ENCODE peak calls at places on chromosome 7, in nine cellular contexts. W is renal cortical epithelial cell; L is GM19239; M is Caco-2; F is iPS DF 19.7; C is AG20443; Y is AG08396; E is stimulated activated CD4-positive, alpha-beta T cell treated with anti-CD3 and anti-CD28 coated beads, Interleukin-1b, Interleukin-23, amount 100 ng/mL, for 1 hour; Q is HTR-8/SVneo. D is an unnamed sample.

GRCh38 chr7:141118809-141119586 is 45.1 kb downstream of the TMEM178B start:
- DNase-seq in W (no peak), M (no peak), C (no peak), Y (no peak), E (no peak), Q (no peak), F (no peak), L (no peak), D (no peak)

GRCh38 chr7:134378562-134378961 is 61.8 kb upstream of the SLC35B4 start:
- DNase-seq in C (no peak), F (no peak), M (no peak), L (no peak), Q (no peak), W (no peak), Y (no peak), E (no peak), D (no peak)

GRCh38 chr7:153190452-153190851 is 430.9 kb downstream of the ACTR3B start:
- DNase-seq in Y (no peak), W (no peak), C (no peak), M (peak), E (no peak), L (no peak), Q (no peak), F (peak), D (no peak)

GRCh38 chr7:101140339-101140699 is 13.4 kb downstream of the SERPINE1 start:
- DNase-seq in W (no peak), F (no peak), E (no peak), Q (no peak), Y (no peak), L (no peak), C (no peak), M (no peak), D (peak)

GRCh38 chr7:28685291-28685659 is 272.9 kb downstream of the TRIL start:
- DNase-seq in W (no peak), E (no peak), L (no peak), Y (no peak), C (no peak), F (no peak), Q (no peak), M (no peak), D (peak)

GRCh38 chr7:93013471-93014061 is 104.2 kb downstream of the SAMD9 start:
- DNase-seq in W (no peak), L (no peak), C (no peak), F (no peak), M (no peak), Y (no peak), Q (no peak), E (no peak), D (peak)

GRCh38 chr7:153193144-153193595 is 433.6 kb downstream of the ACTR3B start:
- DNase-seq in F (no peak), M (peak), W (no peak), L (no peak), Q (no peak), E (no peak), Y (no peak), C (peak), D (no peak)

GRCh38 chr7:142568430-142569097 is 180.7 kb upstream of the PRSS1 start:
- DNase-seq in Y (peak), W (peak), F (no peak), E (no peak), C (peak), L (no peak), Q (peak), M (no peak), D (peak)

GRCh38 chr7:101156866-101157589 is 2.8 kb downstream of the AP1S1 start:
- DNase-seq in F (no peak), C (no peak), Y (no peak), L (no peak), M (peak), Q (no peak), E (no peak), W (no peak), D (no peak)

GRCh38 chr7:28919510-28919909 is 38.6 kb downstream of the TRIL start:
- DNase-seq in E (no peak), F (no peak), Q (no peak), Y (no peak), M (no peak), L (no peak), C (no peak), W (peak), D (peak)

GRCh38 chr7:138226001-138226476 is 149.8 kb downstream of the AKR1D1 start:
- DNase-seq in L (no peak), E (no peak), W (peak), C (no peak), F (no peak), M (no peak), Q (peak), Y (no peak), D (no peak)

GRCh38 chr7:3937564-3937963 is 636.5 kb downstream of the SDK1 start:
- DNase-seq in C (no peak), W (no peak), Y (no peak), Q (no peak), F (no peak), L (no peak), E (no peak), M (no peak), D (no peak)

GRCh38 chr7:2894118-2894940 is 50.2 kb upstream of the GNA12 start:
- DNase-seq in E (peak), Q (no peak), C (no peak), F (no peak), M (no peak), L (peak), W (no peak), Y (no peak), D (no peak)

GRCh38 chr7:37705976-37706375 is 22.4 kb downstream of the GPR141 start:
- DNase-seq in Y (no peak), Q (no peak), W (no peak), E (no peak), L (no peak), F (no peak), M (no peak), C (no peak), D (no peak)